ENCODE peak calls at places on chromosomes 4 and X, in four cellular contexts. F is heart left ventricle, U is thyroid gland, C is HepG2. O is an unnamed sample.
A peak's percentile ranks its signal among the peaks of the same experiment; 100 is the strongest.

GRCh38 chr4:129264008-129264657 is 168.2 kb downstream of the C4orf33 start:
- DNase-seq in U (no peak), C (no peak), F (no peak), O (no peak)

GRCh38 chr4:71216316-71216959 is 122.4 kb upstream of the SLC4A4 start:
- DNase-seq in U (no peak), F (no peak), C (no peak), O (no peak)

GRCh38 chrX:45601052-45601451 is 400.4 kb upstream of the DIPK2B start:
- DNase-seq in C (no peak), U (no peak), F (no peak), O (no peak)

GRCh38 chr4:127832585-127832984 is 48.1 kb upstream of the PLK4 start:
- DNase-seq in F (no peak), U (no peak), C (no peak), O (no peak)

GRCh38 chr4:124135409-124135813 is 577.1 kb downstream of the ANKRD50 start:
- DNase-seq in U (no peak), C (no peak), F (no peak), O (no peak)

GRCh38 chr4:97104006-97104405 is 1039.3 kb downstream of the STPG2 start:
- DNase-seq in F (no peak), U (no peak), C (no peak), O (no peak)

GRCh38 chr4:94635172-94635571 is 122.6 kb upstream of the BMPR1B start:
- DNase-seq in U (no peak), C (no peak), F (no peak), O (no peak)

GRCh38 chr4:38924266-38924827 is 56.7 kb downstream of the FAM114A1 start:
- DNase-seq in C (no peak), F (no peak), U (no peak), O (no peak)

GRCh38 chrX:54891573-54891972 is 29.1 kb upstream of the TRO start:
- DNase-seq in U (peak; percentile 27), F (peak; percentile 22), C (peak; percentile 21), O (peak; percentile 52)

GRCh38 chr4:42519803-42520417 is 122.6 kb downstream of the SHISA3 start:
- DNase-seq in U (peak; percentile 39), C (peak; percentile 12), F (no peak), O (peak; percentile 78)

GRCh38 chr4:163755013-163755412 is 260.5 kb downstream of the TMA16 start:
- DNase-seq in U (no peak), C (no peak), F (no peak), O (no peak)

GRCh38 chr4:63170923-63171322 is 1238.3 kb downstream of the TECRL start:
- DNase-seq in C (no peak), U (no peak), F (no peak), O (no peak)

GRCh38 chr4:188295899-188296298 is 156.7 kb downstream of the TRIML1 start:
- DNase-seq in F (no peak), U (no peak), C (no peak), O (no peak)

GRCh38 chr4:56757821-56758400 is 63.6 kb downstream of the SPINK2 start:
- DNase-seq in C (peak; percentile 47), F (no peak), U (peak; percentile 93), O (peak; percentile 54)

GRCh38 chr4:153083447-153083921 is 120.8 kb upstream of the TRIM2 start:
- DNase-seq in C (peak; percentile 72), F (no peak), U (peak; percentile 62), O (peak; percentile 57)

GRCh38 chrX:71606536-71607216 is 11.6 kb downstream of the CXCR3 start:
- DNase-seq in C (no peak), U (no peak), F (no peak), O (no peak)

GRCh38 chr4:152478456-152479237 is 57.2 kb downstream of the FBXW7 start:
- DNase-seq in U (no peak), C (no peak), F (no peak), O (no peak)

GRCh38 chr4:8108261-8108660 is 50.4 kb downstream of the ABLIM2 start:
- DNase-seq in F (no peak), U (no peak), C (no peak), O (no peak)

GRCh38 chr4:123624959-123625358 is 228.4 kb downstream of the SPRY1 start:
- DNase-seq in U (no peak), C (no peak), F (no peak), O (no peak)

GRCh38 chr4:6606465-6607235 is 31.7 kb downstream of the MAN2B2 start:
- DNase-seq in F (no peak), C (no peak), U (no peak), O (no peak)
- H3K27ac ChIP-seq in F (no peak overlapping the region), C (no peak overlapping the region), U (no peak overlapping the region), O (no peak overlapping the region)

DNA sequence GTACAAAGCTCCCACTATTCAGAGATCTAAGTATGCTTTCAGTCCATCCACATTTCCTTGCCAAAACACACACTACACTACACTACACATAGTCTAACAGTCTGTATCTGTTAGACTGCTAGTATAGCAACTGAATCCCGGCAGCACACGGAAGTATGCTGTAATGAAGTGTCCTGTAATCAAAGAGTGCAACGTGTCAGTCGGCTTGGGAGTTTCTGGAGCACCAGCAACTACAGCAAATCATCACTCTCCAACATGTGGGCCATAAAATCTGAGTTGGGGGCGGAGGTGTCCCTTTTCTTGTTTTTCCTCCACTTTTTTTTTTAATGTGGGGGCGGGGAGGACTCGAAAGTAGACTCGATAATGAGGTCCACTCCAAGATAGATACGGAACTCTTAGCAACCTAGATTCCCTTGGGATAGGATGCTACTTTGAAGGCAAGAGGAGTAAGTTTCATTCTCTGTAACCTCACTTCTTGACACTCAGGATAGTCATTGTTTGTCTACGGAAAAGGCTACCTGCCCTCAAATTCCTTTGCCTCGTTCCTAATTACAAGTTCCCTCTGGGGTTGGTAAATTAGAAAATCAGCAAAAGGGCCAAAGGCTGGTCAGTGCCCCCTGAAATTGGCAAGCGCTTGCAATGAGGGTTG is 722 bp downstream of the SLC10A7 start:
- DNase-seq in C (peak; percentile 71), U (peak; percentile 8), F (no peak), O (peak; percentile 26)
- TF ChIP-seq POLR2A in C (peak; percentile 63), U (no peak), F (no peak), O (no peak)

GRCh38 chrX:136714626-136715599 is 65.8 kb downstream of the ARHGEF6 start:
- DNase-seq in C (no peak), U (no peak), F (no peak), O (no peak)

GRCh38 chrX:136710324-136710951 is 62.5 kb downstream of the CD40LG start:
- DNase-seq in U (no peak), F (no peak), C (no peak), O (no peak)

GRCh38 chrX:136708348-136708747 is 60.4 kb downstream of the CD40LG start:
- DNase-seq in F (no peak), C (no peak), U (no peak), O (no peak)

GRCh38 chrX:136711147-136711546 is 63.2 kb downstream of the CD40LG start:
- DNase-seq in U (peak; percentile 14), F (peak; percentile 47), C (no peak), O (peak; percentile 50)

GRCh38 chrX:136712631-136713030 is 64.7 kb downstream of the CD40LG start:
- DNase-seq in F (no peak), C (no peak), U (no peak), O (no peak)
- H3K4me3 ChIP-seq in F (no peak overlapping the region), C (no peak overlapping the region), U (no peak overlapping the region), O (no peak overlapping the region)

DNA sequence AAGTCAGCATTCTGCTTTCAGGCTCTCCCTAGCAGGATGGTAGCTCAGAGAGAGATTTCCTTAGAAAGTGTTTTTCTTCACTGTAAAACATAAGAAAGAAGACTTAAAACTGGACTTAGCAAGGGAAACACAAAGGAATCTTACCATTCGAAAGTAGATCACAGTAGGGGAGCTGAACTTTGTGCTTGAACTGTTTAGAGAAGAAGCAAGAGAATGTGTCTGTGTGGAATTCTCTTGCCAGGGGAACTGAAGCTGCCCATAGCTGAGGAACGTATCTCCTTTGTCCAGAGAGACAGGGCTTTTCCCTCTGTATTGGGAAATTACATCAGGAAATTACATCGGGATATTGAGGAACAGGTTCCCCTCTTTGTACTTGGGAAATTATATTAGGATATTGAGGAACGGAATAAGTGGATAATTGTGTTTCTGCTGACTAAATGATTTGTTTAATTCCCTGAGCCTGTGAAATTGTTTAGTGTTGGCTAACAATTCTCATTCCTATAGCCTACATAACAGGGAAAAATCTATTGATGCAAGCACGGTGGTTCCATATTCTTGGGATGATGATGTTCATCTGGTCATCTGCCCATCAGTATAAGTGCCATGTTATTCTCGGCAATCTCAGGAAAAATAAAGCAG is 21.2 kb downstream of the SRD5A3 start:
- DNase-seq in U (no peak), C (peak; percentile 58), F (no peak), O (no peak)
- H3K27ac ChIP-seq in U (no peak overlapping the region), C (no peak overlapping the region), F (no peak overlapping the region), O (no peak overlapping the region)